ENCODE peak calls at places on chromosomes 3 and 15, in ten cellular contexts. I is HTR-8/SVneo, T is NCI-H1092, V is OCI-LY7, N is OCI-M1, P is endothelial cell, K is tibial nerve, R is dorsolateral prefrontal cortex, D is nephron progenitor cell, U is astrocyte of the cerebellum. S is an unnamed sample.

GRCh38 chr3:49255112-49255511 is 21.9 kb downstream of the C3orf62 start:
- DNase-seq in I (no peak), T (no peak), V (no peak), N (peak; percentile 54), P (no peak), K (no peak), R (no peak), D (no peak), U (no peak), S (no peak)

GRCh38 chr3:159773706-159774105 is 214.9 kb upstream of the IL12A start:
- DNase-seq in I (no peak), T (no peak), V (no peak), N (no peak), P (no peak), K (no peak), R (no peak), D (no peak), U (no peak), S (no peak)

GRCh38 chr3:43262194-43262593 is 24.1 kb upstream of the SNRK start:
- DNase-seq in I (no peak), T (no peak), V (no peak), N (no peak), P (no peak), K (no peak), R (no peak), D (no peak), U (no peak), S (no peak)

GRCh38 chr3:123733805-123734526 is 149.1 kb upstream of the HACD2 start:
- DNase-seq in I (peak; percentile 79), T (no peak), V (no peak), N (no peak), P (no peak), K (no peak), R (no peak), D (no peak), U (peak; percentile 46), S (no peak)

GRCh38 chr15:58748787-58749531 is 548 bp downstream of the ADAM10 start:
- DNase-seq in I (no peak), T (peak; percentile 43), V (peak; percentile 66), N (peak; percentile 67), P (peak; percentile 60), K (peak; percentile 33), R (peak; percentile 48), D (peak; percentile 69), U (no peak), S (peak; percentile 59)

GRCh38 chr3:36201546-36201945 is 178.8 kb upstream of the STAC start:
- DNase-seq in I (no peak), T (no peak), V (no peak), N (no peak), P (no peak), K (no peak), R (no peak), D (peak; percentile 28), U (no peak), S (no peak)

GRCh38 chr15:85504739-85505676 is 124.6 kb downstream of the AKAP13 start:
- DNase-seq in I (peak; percentile 27), T (peak; percentile 16), V (peak; percentile 78), N (peak; percentile 64), P (peak; percentile 50), K (peak; percentile 90), R (no peak), D (peak; percentile 25), U (peak; percentile 70), S (peak; percentile 48)

GRCh38 chr15:90588427-90588826 is 58.7 kb downstream of the CRTC3 start:
- DNase-seq in I (no peak), T (no peak), V (no peak), N (no peak), P (no peak), K (no peak), R (no peak), D (no peak), U (no peak), S (no peak)

GRCh38 chr15:23565395-23566069 is at the start of gene MKRN3:
- DNase-seq in I (no peak), T (no peak), V (no peak), N (peak; percentile 91), P (peak; percentile 15), K (no peak), R (peak; percentile 50), D (no peak), U (peak; percentile 78), S (no peak)

GRCh38 chr3:46505953-46506352 is 8.2 kb downstream of the RTP3 start:
- DNase-seq in I (no peak), T (no peak), V (no peak), N (no peak), P (no peak), K (no peak), R (no peak), D (no peak), U (no peak), S (no peak)

GRCh38 chr3:170154569-170155143 is 26.9 kb downstream of the PHC3 start:
- DNase-seq in I (no peak), T (no peak), V (peak; percentile 90), N (peak; percentile 77), P (no peak), K (no peak), R (no peak), D (no peak), U (no peak), S (no peak)

GRCh38 chr3:16334909-16335308 is 69.9 kb downstream of the OXNAD1 start:
- DNase-seq in I (no peak), T (no peak), V (no peak), N (no peak), P (no peak), K (no peak), R (no peak), D (no peak), U (no peak), S (no peak)

GRCh38 chr3:170475091-170475705 is 56.5 kb downstream of the CLDN11 start:
- DNase-seq in I (no peak), T (no peak), V (no peak), N (no peak), P (no peak), K (no peak), R (no peak), D (no peak), U (no peak), S (no peak)

GRCh38 chr3:182608876-182609275 is 184.4 kb upstream of the ATP11B start:
- DNase-seq in I (no peak), T (no peak), V (no peak), N (no peak), P (no peak), K (no peak), R (no peak), D (no peak), U (no peak), S (no peak)

GRCh38 chr3:104323226-104323625 is 1043.5 kb upstream of the ALCAM start:
- DNase-seq in I (no peak), T (no peak), V (no peak), N (peak; percentile 46), P (no peak), K (no peak), R (no peak), D (no peak), U (no peak), S (no peak)

GRCh38 chr3:179071569-179072397 is at the start of gene ZMAT3:
- DNase-seq in I (peak; percentile 87), T (peak; percentile 64), V (peak; percentile 82), N (peak; percentile 77), P (peak; percentile 88), K (peak; percentile 67), R (peak; percentile 87), D (peak; percentile 87), U (no peak), S (peak; percentile 90)

GRCh38 chr3:13217736-13218540 is 144.7 kb upstream of the IQSEC1 start:
- DNase-seq in I (peak; percentile 43), T (no peak), V (no peak), N (no peak), P (no peak), K (no peak), R (no peak), D (no peak), U (peak; percentile 27), S (no peak)

GRCh38 chr3:11755276-11755675 is 91.4 kb downstream of the TAMM41 start:
- DNase-seq in I (no peak), T (no peak), V (no peak), N (no peak), P (no peak), K (no peak), R (no peak), D (no peak), U (no peak), S (no peak)

GRCh38 chr15:63488432-63488910 is 15.9 kb upstream of the USP3 start:
- DNase-seq in I (no peak), T (no peak), V (no peak), N (no peak), P (no peak), K (no peak), R (no peak), D (no peak), U (no peak), S (no peak)